ENCODE peak calls at places on chromosome 14, in seven cellular contexts. H is neuronal stem cell, M is GM06990, V is GM18507, Z is AG08395, X is EH, K is fibroblast of lung. E is an unnamed sample.

GRCh38 chr14:93105362-93105761 is 10.4 kb downstream of the ITPK1 start:
- DNase-seq in Z (peak), X (peak), H (no peak), M (no peak), V (no peak), K (peak), E (peak)

GRCh38 chr14:95811813-95812212 is 64.8 kb upstream of the TUNAR start:
- DNase-seq in M (no peak), X (no peak), H (no peak), K (no peak), Z (no peak), V (no peak), E (no peak)

GRCh38 chr14:62179367-62180018 is 417.3 kb downstream of the SNAPC1 start:
- DNase-seq in H (peak), V (no peak), X (peak), K (peak), M (peak), Z (peak), E (peak)

GRCh38 chr14:67942311-67942710 is 122.7 kb downstream of the RAD51B start:
- DNase-seq in V (no peak), Z (no peak), H (no peak), K (peak), X (no peak), M (no peak), E (no peak)

GRCh38 chr14:61511558-61511924 is 183.8 kb upstream of the HIF1A start:
- DNase-seq in Z (no peak), V (no peak), H (no peak), K (no peak), M (no peak), X (no peak), E (no peak)

GRCh38 chr14:68819260-68819691 is 26.4 kb upstream of the ZFP36L1 start:
- DNase-seq in V (no peak), K (peak), H (no peak), M (no peak), X (peak), Z (peak), E (peak)

GRCh38 chr14:95098984-95099599 is 58.2 kb downstream of the DICER1 start:
- DNase-seq in M (no peak), V (no peak), H (peak), Z (peak), X (peak), K (peak), E (peak)

GRCh38 chr14:67815573-67816235 is 686 bp downstream of the ZFYVE26 start:
- DNase-seq in M (no peak), K (peak), X (peak), V (no peak), H (no peak), Z (peak), E (no peak)

GRCh38 chr14:66139432-66139831 is 346.7 kb upstream of the CCDC196 start:
- DNase-seq in K (no peak), X (no peak), Z (no peak), H (no peak), V (no peak), M (no peak), E (no peak)

GRCh38 chr14:68664225-68664681 is 128.6 kb downstream of the ZFP36L1 start:
- DNase-seq in X (peak), K (no peak), V (peak), Z (no peak), M (peak), H (no peak), E (no peak)

GRCh38 chr14:55547650-55548315 is 32.2 kb upstream of the KTN1 start:
- DNase-seq in X (no peak), M (no peak), V (no peak), Z (no peak), K (no peak), H (no peak), E (no peak)

GRCh38 chr14:104677506-104678332 is 11.7 kb upstream of the INF2 start:
- DNase-seq in V (no peak), Z (peak), H (peak), M (peak), X (peak), K (peak), E (peak)

GRCh38 chr14:61337893-61338292 is 16.5 kb downstream of the PRKCH start:
- DNase-seq in V (no peak), H (no peak), K (no peak), M (no peak), Z (no peak), X (no peak), E (peak)

GRCh38 chr14:93115920-93116675 is at the start of gene ITPK1:
- DNase-seq in V (peak), M (peak), K (peak), X (peak), H (peak), Z (peak), E (peak)

GRCh38 chr14:55116246-55117030 is 12.6 kb upstream of the LGALS3 start:
- DNase-seq in H (no peak), Z (no peak), X (no peak), K (no peak), M (no peak), V (no peak), E (peak)

GRCh38 chr14:59463773-59464650 is 1.2 kb downstream of the GPR135 start:
- DNase-seq in H (no peak), M (peak), V (no peak), X (no peak), K (no peak), Z (peak), E (no peak)

GRCh38 chr14:87149583-87150354 is 843.2 kb downstream of the GALC start:
- DNase-seq in M (no peak), Z (peak), V (no peak), X (peak), K (peak), H (no peak), E (no peak)

GRCh38 chr14:57871487-57872080 is 5.7 kb upstream of the SLC35F4 start:
- DNase-seq in X (peak), M (no peak), Z (peak), K (peak), H (peak), V (peak), E (no peak)

GRCh38 chr14:96095581-96096476 is 56.7 kb downstream of the C14orf132 start:
- DNase-seq in X (peak), H (no peak), Z (peak), K (peak), M (no peak), V (no peak), E (peak)

GRCh38 chr14:22630486-22630885 is 13.7 kb downstream of the OR6J1 start:
- DNase-seq in K (peak), V (no peak), X (peak), M (no peak), Z (peak), H (no peak), E (no peak)

GRCh38 chr14:72070458-72070857 is 138.2 kb downstream of the RGS6 start:
- DNase-seq in V (no peak), X (no peak), M (no peak), K (no peak), Z (no peak), H (no peak), E (no peak)

GRCh38 chr14:95620659-95621059 is 65.6 kb upstream of the TCL1B start:
- DNase-seq in K (no peak), M (peak), Z (no peak), X (no peak), H (no peak), V (no peak), E (no peak)

GRCh38 chr14:92973265-92973797 is 50.4 kb downstream of the CHGA start:
- DNase-seq in Z (peak), X (peak), M (no peak), H (peak), V (no peak), K (peak), E (peak)

GRCh38 chr14:61258985-61259384 is 22.2 kb downstream of the TMEM30B start:
- DNase-seq in X (peak), H (no peak), Z (peak), V (no peak), K (peak), M (no peak), E (no peak)

GRCh38 chr14:54086780-54087179 is 130.2 kb upstream of the BMP4 start:
- DNase-seq in H (no peak), Z (no peak), X (no peak), V (no peak), K (peak), M (no peak), E (no peak)

GRCh38 chr14:70000601-70001000 is 121.4 kb downstream of the SMOC1 start:
- DNase-seq in V (no peak), X (no peak), K (no peak), M (no peak), Z (no peak), H (no peak), E (no peak)

GRCh38 chr14:69077841-69078240 is 75.1 kb downstream of the DCAF5 start:
- DNase-seq in M (no peak), K (peak), Z (peak), X (peak), V (no peak), H (no peak), E (no peak)

GRCh38 chr14:95482967-95483842 is 33.2 kb downstream of the SYNE3 start:
- DNase-seq in Z (peak), V (no peak), H (no peak), X (peak), K (peak), M (no peak), E (peak)

GRCh38 chr14:52545584-52546317 is 6.6 kb downstream of the TXNDC16 start:
- DNase-seq in H (no peak), Z (no peak), M (no peak), X (no peak), V (no peak), K (no peak), E (no peak)

GRCh38 chr14:56659964-56660551 is 80.5 kb downstream of the TMEM260 start:
- DNase-seq in X (peak), V (peak), M (no peak), Z (peak), H (peak), K (peak), E (no peak)

GRCh38 chr14:31194661-31195060 is 12.9 kb downstream of the HECTD1 start:
- DNase-seq in V (no peak), Z (no peak), K (peak), H (no peak), X (no peak), M (no peak), E (no peak)

GRCh38 chr14:70658899-70659298 is 17.2 kb downstream of the TTC9 start:
- DNase-seq in M (no peak), V (no peak), X (no peak), H (no peak), Z (no peak), K (no peak), E (no peak)

GRCh38 chr14:92644166-92644565 is 104.3 kb downstream of the LGMN start:
- DNase-seq in K (peak), M (no peak), H (no peak), Z (peak), V (no peak), X (peak), E (no peak)

GRCh38 chr14:58738876-58739275 is 101.1 kb downstream of the DACT1 start:
- DNase-seq in X (peak), M (no peak), K (no peak), V (no peak), Z (peak), H (no peak), E (no peak)

GRCh38 chr14:56324831-56325230 is 206.6 kb downstream of the PELI2 start:
- DNase-seq in Z (peak), K (no peak), V (no peak), H (no peak), M (no peak), X (peak), E (no peak)

GRCh38 chr14:105165134-105165704 is 3.4 kb downstream of the JAG2 start:
- DNase-seq in K (no peak), Z (no peak), X (no peak), V (no peak), H (no peak), M (no peak), E (no peak)

GRCh38 chr14:78007160-78007559 is 163.0 kb upstream of the NRXN3 start:
- DNase-seq in M (peak), V (no peak), K (no peak), Z (no peak), H (no peak), X (no peak), E (no peak)

E was measured in stomach.